ENCODE peak calls at places on chromosome 2, in four cellular contexts. Q, L, G and Y are unnamed samples.
A peak's percentile ranks its signal among the peaks of the same experiment; 100 is the strongest.

GRCh38 chr2:30331869-30332268 is 100.5 kb downstream of the LBH start:
- DNase-seq in L (no peak), G (no peak), Q (no peak), Y (no peak)

GRCh38 chr2:20209373-20210109 is 15.4 kb downstream of the SDC1 start:
- DNase-seq in G (no peak), Q (no peak), L (no peak), Y (no peak)

GRCh38 chr2:78754930-78755329 is 270.6 kb upstream of the REG3G start:
- DNase-seq in G (no peak), Q (no peak), L (no peak), Y (no peak)

GRCh38 chr2:86072271-86072858 is 33.3 kb downstream of the POLR1A start:
- DNase-seq in G (peak; percentile 34), L (peak; percentile 65), Q (peak; percentile 37), Y (peak; percentile 69)

GRCh38 chr2:227035678-227036077 is 128.3 kb downstream of the COL4A4 start:
- DNase-seq in Q (no peak), L (no peak), G (no peak), Y (no peak)

GRCh38 chr2:240601061-240601830 is 14.7 kb downstream of the CAPN10 start:
- DNase-seq in Q (no peak), L (no peak), G (no peak), Y (no peak)

GRCh38 chr2:143842836-143843235 is 677.1 kb downstream of the ZEB2 start:
- DNase-seq in L (no peak), G (no peak), Q (no peak), Y (no peak)

GRCh38 chr2:140695163-140695562 is 1435.7 kb downstream of the LRP1B start:
- DNase-seq in L (no peak), G (no peak), Q (peak; percentile 48), Y (no peak)

GRCh38 chr2:196555726-196556125 is 83.8 kb upstream of the CCDC150 start:
- DNase-seq in G (no peak), L (no peak), Q (no peak), Y (no peak)

GRCh38 chr2:112491946-112492345 is 10.0 kb downstream of the TTL start:
- DNase-seq in Q (no peak), L (no peak), G (no peak), Y (peak; percentile 81)

GRCh38 chr2:119809329-119810038 is 49.8 kb downstream of the PTPN4 start:
- DNase-seq in G (no peak), L (no peak), Q (peak; percentile 82), Y (no peak)

GRCh38 chr2:152761171-152761570 is 42.8 kb downstream of the ARL6IP6 start:
- DNase-seq in L (no peak), Q (no peak), G (no peak), Y (no peak)

GRCh38 chr2:62757029-62757428 is 51.5 kb downstream of the EHBP1 start:
- DNase-seq in G (no peak), L (no peak), Q (no peak), Y (no peak)

GRCh38 chr2:218896501-218897393 is 16.1 kb downstream of the WNT10A start:
- DNase-seq in L (no peak), Q (no peak), G (peak; percentile 92), Y (no peak)

GRCh38 chr2:178194600-178195389 is 483 bp downstream of the OSBPL6 start:
- DNase-seq in Q (peak; percentile 54), G (peak; percentile 30), L (peak; percentile 61), Y (peak; percentile 52)

GRCh38 chr2:176752295-176752694 is 460.3 kb upstream of the HNRNPA3 start:
- DNase-seq in L (no peak), G (no peak), Q (no peak), Y (no peak)

GRCh38 chr2:68465081-68465916 is 1.8 kb downstream of the FBXO48 start:
- DNase-seq in G (no peak), L (no peak), Q (no peak), Y (no peak)

GRCh38 chr2:113282747-113283533 is 4.2 kb upstream of the PAX8 start:
- DNase-seq in Q (no peak), G (no peak), L (peak; percentile 43), Y (peak; percentile 50)

GRCh38 chr2:107932986-107933385 is 53.3 kb upstream of the SLC5A7 start:
- DNase-seq in G (no peak), L (no peak), Q (no peak), Y (no peak)

GRCh38 chr2:199583676-199584075 is 125.9 kb upstream of the SATB2 start:
- DNase-seq in Q (no peak), L (no peak), G (no peak), Y (no peak)

GRCh38 chr2:175600024-175600831 is 401.8 kb downstream of the LNPK start:
- DNase-seq in Q (no peak), L (no peak), G (no peak), Y (no peak)

GRCh38 chr2:27303093-27304025 is 4.9 kb downstream of the UCN start:
- DNase-seq in L (peak; percentile 36), G (peak; percentile 73), Q (peak; percentile 47), Y (peak; percentile 32)

GRCh38 chr2:235523021-235523420 is 29.2 kb downstream of the AGAP1 start:
- DNase-seq in Q (no peak), G (no peak), L (no peak), Y (no peak)

GRCh38 chr2:29009711-29010677 is 28.9 kb downstream of the TOGARAM2 start:
- DNase-seq in Q (no peak), G (no peak), L (no peak), Y (no peak)

GRCh38 chr2:105951390-105951694 is 206.6 kb downstream of the NCK2 start:
- DNase-seq in G (no peak), Q (no peak), L (no peak), Y (no peak)

GRCh38 chr2:102139851-102140250 is 2.7 kb upstream of the IL1R1 start:
- DNase-seq in G (no peak), L (no peak), Q (no peak), Y (no peak)

GRCh38 chr2:226130192-226130591 is 669.4 kb downstream of the IRS1 start:
- DNase-seq in G (no peak), L (no peak), Q (peak; percentile 13), Y (no peak)

GRCh38 chr2:79638410-79638809 is 125.6 kb downstream of the CTNNA2 start:
- DNase-seq in G (no peak), L (no peak), Q (no peak), Y (no peak)

GRCh38 chr2:26139269-26140183 is 33.4 kb upstream of the GAREM2 start:
- DNase-seq in Q (no peak), L (no peak), G (no peak), Y (no peak)

GRCh38 chr2:233535276-233535675 is 31.3 kb downstream of the USP40 start:
- DNase-seq in Q (no peak), L (no peak), G (no peak), Y (no peak)

GRCh38 chr2:187453078-187453641 is 5.1 kb upstream of the CALCRL start:
- DNase-seq in G (no peak), Q (no peak), L (no peak), Y (no peak)

GRCh38 chr2:16119741-16120140 is 179.4 kb downstream of the MYCN start:
- DNase-seq in Q (no peak), L (no peak), G (no peak), Y (no peak)

GRCh38 chr2:157732596-157732995 is 103.9 kb upstream of the ACVR1C start:
- DNase-seq in G (no peak), L (no peak), Q (no peak), Y (no peak)

GRCh38 chr2:196925768-196926561 is 542 bp downstream of the PGAP1 start:
- DNase-seq in Q (peak; percentile 20), L (peak; percentile 45), G (peak; percentile 39), Y (peak; percentile 57)

GRCh38 chr2:69012310-69013122 is 463 bp upstream of the ANTXR1 start:
- DNase-seq in L (peak; percentile 77), G (peak; percentile 57), Q (peak; percentile 56), Y (peak; percentile 72)

GRCh38 chr2:144517825-144518699 is 1.9 kb downstream of the ZEB2 start:
- DNase-seq in Q (peak; percentile 39), G (no peak), L (no peak), Y (no peak)